ENCODE peak calls at places on chromosome 19, in five cellular contexts. K, A, V, O and L are unnamed samples.

GRCh38 chr19:3556978-3557460 is 367 bp downstream of the MFSD12 start:
- DNase-seq in O (no peak), V (peak), A (no peak), K (peak), L (no peak)

GRCh38 chr19:41935781-41936415 is 7.6 kb upstream of the ERFL start:
- DNase-seq in K (no peak), O (no peak), V (no peak), A (no peak), L (no peak)

GRCh38 chr19:45527731-45528130 is 20.5 kb downstream of the VASP start:
- DNase-seq in A (no peak), V (no peak), K (no peak), O (no peak), L (no peak)

GRCh38 chr19:15252398-15253018 is 20.3 kb upstream of the EPHX3 start:
- DNase-seq in V (no peak), A (no peak), O (no peak), K (no peak), L (no peak)

GRCh38 chr19:23440791-23441190 is 45.5 kb upstream of the ZNF91 start:
- DNase-seq in O (no peak), A (no peak), V (peak), K (no peak), L (no peak)

GRCh38 chr19:54662730-54663129 is at the start of gene LILRB4:
- DNase-seq in A (no peak), V (no peak), O (no peak), K (peak), L (no peak)

GRCh38 chr19:22945560-22945959 is 57.4 kb downstream of the ZNF728 start:
- DNase-seq in V (no peak), K (no peak), O (peak), A (no peak), L (peak)

GRCh38 chr19:48836089-48837017 is at the start of gene HSD17B14:
- DNase-seq in V (peak), K (peak), O (no peak), A (no peak), L (no peak)

GRCh38 chr19:41264581-41265375 is 606 bp downstream of the HNRNPUL1 start:
- DNase-seq in A (no peak), V (peak), K (peak), O (no peak), L (no peak)

GRCh38 chr19:33471111-33471996 is 50.2 kb downstream of the PEPD start:
- DNase-seq in A (no peak), O (no peak), K (peak), V (peak), L (no peak)

GRCh38 chr19:2617393-2618165 is 84.9 kb downstream of the GNG7 start:
- DNase-seq in O (no peak), K (no peak), V (no peak), A (no peak), L (no peak)

GRCh38 chr19:14840206-14840605 is 5.2 kb upstream of the OR7A5 start:
- DNase-seq in V (no peak), A (no peak), O (no peak), K (no peak), L (no peak)

GRCh38 chr19:11798391-11799296 is at the start of gene ZNF491:
- DNase-seq in V (peak), K (peak), O (no peak), A (peak), L (peak)

GRCh38 chr19:47486900-47487299 is 2.9 kb upstream of the KPTN start:
- DNase-seq in K (no peak), O (no peak), V (no peak), A (no peak), L (no peak)

GRCh38 chr19:17114414-17114831 is 38.8 kb downstream of the MYO9B start:
- DNase-seq in A (no peak), O (no peak), K (no peak), V (no peak), L (no peak)

GRCh38 chr19:20287070-20287469 is 120.1 kb downstream of the ZNF486 start:
- DNase-seq in V (no peak), O (no peak), K (no peak), A (no peak), L (no peak)

GRCh38 chr19:2168619-2169424 is 5.1 kb downstream of the DOT1L start:
- DNase-seq in K (peak), A (peak), O (peak), V (peak), L (peak)

GRCh38 chr19:16836115-16836905 is 7.1 kb downstream of the SIN3B start:
- DNase-seq in K (no peak), V (no peak), A (no peak), O (no peak), L (no peak)

GRCh38 chr19:41323430-41324125 is 13.6 kb downstream of the CCDC97 start:
- DNase-seq in A (peak), K (peak), O (no peak), V (peak), L (peak)

GRCh38 chr19:55640043-55640576 is 692 bp upstream of the ZNF580 start:
- DNase-seq in V (peak), K (peak), O (no peak), A (no peak), L (peak)

GRCh38 chr19:57803265-57803593 is 11.5 kb downstream of the ZNF552 start:
- DNase-seq in A (no peak), O (no peak), K (no peak), V (no peak), L (no peak)

GRCh38 chr19:32222594-32222993 is 122.8 kb upstream of the ZNF507 start:
- DNase-seq in V (no peak), K (no peak), A (no peak), O (no peak), L (no peak)

GRCh38 chr19:32223106-32223505 is 122.3 kb upstream of the ZNF507 start:
- DNase-seq in O (no peak), K (no peak), A (no peak), V (no peak), L (no peak)

GRCh38 chr19:32227561-32228165 is 117.7 kb upstream of the ZNF507 start:
- DNase-seq in K (no peak), V (no peak), O (no peak), A (no peak), L (no peak)

GRCh38 chr19:32223595-32224370 is 121.6 kb upstream of the ZNF507 start:
- DNase-seq in O (no peak), A (no peak), V (peak), K (no peak), L (no peak)

GRCh38 chr19:32224371-32225244 is 120.8 kb upstream of the ZNF507 start:
- DNase-seq in A (no peak), O (no peak), K (peak), V (peak), L (peak)
- H3K4me3 ChIP-seq in A (peak), O (peak), K (no peak), V (no peak), L (no peak)

DNA sequence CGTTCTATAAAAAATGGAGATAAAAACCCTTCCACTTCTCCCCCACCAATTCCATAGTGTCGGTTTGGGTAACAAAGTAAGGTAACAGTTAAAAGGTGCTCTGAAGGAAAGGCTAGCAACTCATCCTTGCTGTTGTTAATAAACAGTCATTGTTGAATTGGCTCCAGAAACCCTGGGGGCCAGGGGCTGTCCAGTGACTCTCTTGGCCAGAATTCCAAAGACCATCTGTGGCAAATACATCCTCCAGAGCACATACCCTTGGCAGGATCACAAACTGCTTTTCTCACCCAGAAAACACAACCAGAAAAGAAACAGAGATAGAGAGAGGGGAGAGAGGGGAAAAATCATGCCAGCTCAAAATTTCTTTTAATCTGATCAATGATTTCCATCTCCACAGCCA is 22.1 kb downstream of the CACNA1A start:
- DNase-seq in V (no peak), O (no peak), A (no peak), K (no peak), L (no peak)
- H3K4me3 ChIP-seq in V (no peak), O (no peak), A (no peak), K (no peak), L (no peak)

DNA sequence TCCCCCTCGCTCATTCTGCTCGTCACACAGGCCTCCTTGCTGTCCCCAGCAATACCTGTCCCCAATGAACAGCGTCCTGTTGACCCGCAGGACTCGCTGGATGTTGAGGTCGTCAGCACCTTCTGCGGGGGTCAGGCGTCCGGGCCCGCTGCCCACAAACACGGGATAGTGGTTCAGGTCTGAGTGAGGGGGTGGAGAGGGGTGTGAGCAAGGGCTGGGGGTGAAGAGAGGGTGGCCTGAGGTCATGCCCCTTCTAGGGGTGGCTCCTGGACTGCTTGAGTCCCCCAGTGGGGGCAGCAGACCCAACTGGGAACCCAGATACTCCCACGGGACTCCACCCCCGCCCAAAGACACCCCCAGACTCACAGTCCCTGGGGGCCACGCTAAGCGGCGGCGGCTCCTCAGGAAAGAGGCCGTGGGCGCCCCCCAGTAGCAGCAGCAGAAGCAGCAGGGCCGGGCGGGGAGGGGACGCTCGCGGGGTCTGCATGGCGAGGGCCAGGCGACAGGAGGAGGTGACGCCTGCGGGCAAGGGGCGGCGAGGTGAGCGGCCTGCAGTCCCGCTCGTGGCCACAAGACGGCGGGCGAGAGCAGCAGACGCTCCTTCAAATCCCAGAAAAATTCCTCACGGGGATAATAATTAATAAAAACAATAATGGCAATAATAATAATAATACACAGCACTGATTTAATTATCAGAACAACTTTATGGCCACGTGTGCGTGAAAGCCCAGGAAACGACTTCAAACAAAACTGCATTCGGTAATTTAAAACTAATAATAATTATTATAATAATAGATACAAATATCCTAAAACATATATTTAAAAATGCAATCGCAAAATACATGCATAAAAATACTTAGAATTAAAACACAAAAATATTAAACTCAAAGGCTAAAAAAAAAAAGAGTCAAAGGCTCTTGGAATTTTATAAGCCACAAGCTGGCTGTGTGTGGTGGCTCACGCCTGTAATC is 1.2 kb downstream of the SEMA6B start:
- DNase-seq in K (peak), V (peak), A (no peak), O (no peak), L (no peak)
- H3K4me3 ChIP-seq in K (no peak), V (no peak), A (no peak), O (no peak), L (no peak)

GRCh38 chr19:9584073-9584833 is at the start of gene ZNF121:
- DNase-seq in K (peak), A (no peak), O (no peak), V (peak), L (peak)
- H3K4me3 ChIP-seq in K (peak), A (peak), O (peak), V (peak), L (peak)